ENCODE peak calls at places on chromosomes 2 and 18, in five cellular contexts. Q, H, P, G and N are unnamed samples. For H3K27me3, the result is how much of the 10 kb centered on the place peaks cover.

GRCh38 chr18:48137354-48138208 is 207.1 kb upstream of the SMAD2 start:
- DNase-seq in Q (no peak), H (peak), P (no peak), G (no peak), N (no peak)

GRCh38 chr18:64807560-64807959 is 658.7 kb upstream of the LINC00305 start:
- DNase-seq in Q (no peak), H (no peak), P (no peak), G (no peak), N (no peak)

GRCh38 chr18:8116346-8117007 is 492.8 kb upstream of the RAB12 start:
- DNase-seq in Q (no peak), H (no peak), P (no peak), G (no peak), N (no peak)

GRCh38 chr2:166765141-166765540 is 123.1 kb upstream of the XIRP2 start:
- DNase-seq in Q (no peak), H (peak), P (no peak), G (no peak), N (no peak)

GRCh38 chr2:128234613-128235012 is 84.1 kb downstream of the HS6ST1 start:
- DNase-seq in Q (no peak), H (no peak), P (no peak), G (no peak), N (no peak)

GRCh38 chr2:40512246-40512645 is 60.4 kb upstream of the SLC8A1 start:
- DNase-seq in Q (no peak), H (no peak), P (no peak), G (no peak), N (no peak)

GRCh38 chr2:1731963-1732768 is 12.1 kb downstream of the PXDN start:
- DNase-seq in Q (no peak), H (no peak), P (no peak), G (no peak), N (peak)

GRCh38 chr2:121650554-121650930 is 1.3 kb upstream of the CLASP1 start:
- DNase-seq in Q (no peak), H (peak), P (no peak), G (no peak), N (no peak)

GRCh38 chr18:10852610-10853303 is 296.6 kb downstream of the PIEZO2 start:
- DNase-seq in Q (no peak), H (no peak), P (no peak), G (no peak), N (no peak)

GRCh38 chr2:52929412-52929811 is 838.2 kb upstream of the CHAC2 start:
- DNase-seq in Q (no peak), H (no peak), P (no peak), G (no peak), N (no peak)

GRCh38 chr2:112010751-112011150 is 44.3 kb upstream of the TMEM87B start:
- DNase-seq in Q (no peak), H (no peak), P (peak), G (no peak), N (no peak)

GRCh38 chr2:201158111-201158929 is 24.6 kb upstream of the CASP10 start:
- DNase-seq in Q (peak), H (peak), P (peak), G (peak), N (peak)

GRCh38 chr18:25365242-25365641 is 13.3 kb upstream of the ZNF521 start:
- DNase-seq in Q (no peak), H (no peak), P (no peak), G (no peak), N (no peak)

GRCh38 chr2:132876745-132877391 is 206.9 kb upstream of the LYPD1 start:
- DNase-seq in Q (no peak), H (no peak), P (no peak), G (no peak), N (no peak)

GRCh38 chr2:94874277-94874997 is 3.2 kb downstream of the TEKT4 start:
- DNase-seq in Q (peak), H (peak), P (peak), G (peak), N (peak)

GRCh38 chr18:59593291-59593717 is 103.9 kb downstream of the CCBE1 start:
- DNase-seq in Q (no peak), H (no peak), P (no peak), G (no peak), N (no peak)

GRCh38 chr18:53380063-53380639 is 844.3 kb downstream of the MBD2 start:
- DNase-seq in Q (no peak), H (peak), P (no peak), G (no peak), N (peak)

GRCh38 chr2:6855860-6856547 is 9.7 kb downstream of the CMPK2 start:
- DNase-seq in Q (no peak), H (no peak), P (no peak), G (no peak), N (no peak)

GRCh38 chr18:43539862-43540261 is 262.6 kb upstream of the SYT4 start:
- DNase-seq in Q (no peak), H (no peak), P (no peak), G (no peak), N (no peak)
- H3K4me3 ChIP-seq in Q (no peak), H (no peak), P (no peak), G (no peak), N (no peak)

GRCh38 chr2:218964041-218964771 is 4.7 kb downstream of the CDK5R2 start:
- DNase-seq in Q (no peak), H (peak), P (no peak), G (peak), N (peak)
- H3K27me3 ChIP-seq in Q (under half), H (half or more), P (half or more), G (under half), N (under half)

DNA sequence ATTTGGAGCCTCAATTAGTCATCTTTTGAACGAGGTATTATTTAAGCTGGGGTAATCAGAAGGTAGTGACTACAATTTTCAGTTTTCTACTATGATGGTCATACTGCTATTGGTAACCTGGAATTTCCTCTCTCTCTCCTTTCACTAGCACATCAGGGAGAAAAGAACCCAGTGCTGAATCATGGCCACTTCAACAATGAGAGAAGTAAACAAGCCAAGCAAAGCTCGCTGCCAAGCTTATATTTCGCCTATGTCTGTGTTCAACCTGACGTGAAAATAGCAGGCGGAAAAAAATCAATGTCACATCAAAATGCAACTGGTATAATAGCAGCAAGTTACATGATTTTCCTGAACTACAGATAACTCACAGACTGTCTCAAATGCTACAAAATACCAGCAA is 38.2 kb downstream of the RNF152 start:
- DNase-seq in Q (no peak), H (no peak), P (no peak), G (no peak), N (no peak)
- H3K4me3 ChIP-seq in Q (no peak), H (no peak), P (no peak), G (no peak), N (no peak)

GRCh38 chr2:170711774-170712652 is 3.1 kb upstream of the SP5 start:
- DNase-seq in Q (no peak), H (peak), P (no peak), G (no peak), N (no peak)

GRCh38 chr2:170713280-170714155 is 1.6 kb upstream of the SP5 start:
- DNase-seq in Q (no peak), H (peak), P (no peak), G (no peak), N (no peak)

GRCh38 chr2:170714156-170715061 is 728 bp upstream of the SP5 start:
- DNase-seq in Q (no peak), H (peak), P (peak), G (peak), N (no peak)

GRCh38 chr2:170711196-170711773 is 3.9 kb upstream of the SP5 start:
- DNase-seq in Q (no peak), H (peak), P (no peak), G (no peak), N (no peak)

GRCh38 chr2:170712653-170713279 is 2.4 kb upstream of the SP5 start:
- DNase-seq in Q (no peak), H (peak), P (no peak), G (no peak), N (no peak)
- H3K27me3 ChIP-seq in Q (under half), H (half or more), P (half or more), G (under half), N (half or more)